ENCODE peak calls at places on chromosome 17, in four cellular contexts. W is activated CD8-positive, alpha-beta memory T cell treated with anti-CD3 and anti-CD28 coated beads for 1 hour; M is NCI-H1048; K is A172. H is an unnamed sample.
A peak's percentile ranks its signal among the peaks of the same experiment; 100 is the strongest.

GRCh38 chr17:28343491-28343932 is 8.0 kb downstream of the TNFAIP1 start:
- DNase-seq in W (no peak), M (no peak), K (no peak), H (no peak)

GRCh38 chr17:76567634-76568432 is 17.8 kb downstream of the ST6GALNAC2 start:
- DNase-seq in W (no peak), M (no peak), K (peak; percentile 24), H (no peak)

GRCh38 chr17:17041018-17041521 is 1.2 kb upstream of the MPRIP start:
- DNase-seq in W (no peak), M (no peak), K (peak; percentile 73), H (no peak)

GRCh38 chr17:78086740-78087139 is 41.8 kb downstream of the TMC6 start:
- DNase-seq in W (no peak), M (no peak), K (no peak), H (no peak)

GRCh38 chr17:52155301-52155700 is 3.2 kb downstream of the CA10 start:
- DNase-seq in W (no peak), M (no peak), K (no peak), H (no peak)

GRCh38 chr17:57910462-57910861 is 44.8 kb downstream of the CUEDC1 start:
- DNase-seq in W (no peak), M (no peak), K (no peak), H (no peak)

GRCh38 chr17:17171991-17172939 is 33.9 kb downstream of the PLD6 start:
- DNase-seq in W (no peak), M (no peak), K (no peak), H (no peak)

GRCh38 chr17:80779961-80780380 is 211.7 kb upstream of the CHMP6 start:
- DNase-seq in W (no peak), M (no peak), K (no peak), H (no peak)

GRCh38 chr17:69460963-69461922 is 46.7 kb downstream of the MAP2K6 start:
- DNase-seq in W (no peak), M (no peak), K (no peak), H (no peak)

GRCh38 chr17:40451420-40451819 is 8.2 kb downstream of the IGFBP4 start:
- DNase-seq in W (no peak), M (no peak), K (no peak), H (no peak)

GRCh38 chr17:72116692-72117469 is 3.9 kb upstream of the SOX9 start:
- DNase-seq in W (no peak), M (no peak), K (no peak), H (no peak)